ENCODE peak calls at places on chromosome 16, in five cellular contexts. One of them, this sample, is unnamed.

GRCh38 chr16:68991075-68991474 is 114.4 kb upstream of the HAS3 start:
- DNase-seq in AML-193: no peak
- DNase-seq in effector memory CD4-positive, alpha-beta T cell: no peak
- DNase-seq in LHCN-M2: no peak
- DNase-seq in NCI-H460: no peak
- DNase-seq in this sample: no peak

GRCh38 chr16:57800213-57801097 is 1.8 kb downstream of the KIFC3 start:
- DNase-seq in LHCN-M2: peak; percentile 55
- DNase-seq in AML-193: no peak
- DNase-seq in NCI-H460: no peak
- DNase-seq in effector memory CD4-positive, alpha-beta T cell: no peak
- DNase-seq in this sample: no peak

GRCh38 chr16:15533386-15533785 is 99.0 kb downstream of the BMERB1 start:
- DNase-seq in effector memory CD4-positive, alpha-beta T cell: no peak
- DNase-seq in NCI-H460: no peak
- DNase-seq in AML-193: no peak
- DNase-seq in LHCN-M2: no peak
- DNase-seq in this sample: no peak

GRCh38 chr16:29852654-29853053 is 10.4 kb downstream of the CDIPT start:
- DNase-seq in LHCN-M2: no peak
- DNase-seq in effector memory CD4-positive, alpha-beta T cell: no peak
- DNase-seq in NCI-H460: no peak
- DNase-seq in AML-193: no peak
- DNase-seq in this sample: no peak

GRCh38 chr16:81277681-81278080 is 37.1 kb upstream of the GAN start:
- DNase-seq in AML-193: no peak
- DNase-seq in NCI-H460: no peak
- DNase-seq in LHCN-M2: no peak
- DNase-seq in effector memory CD4-positive, alpha-beta T cell: no peak
- DNase-seq in this sample: no peak

GRCh38 chr16:2846511-2847310 is 11.3 kb downstream of the PRSS22 start:
- DNase-seq in NCI-H460: no peak
- DNase-seq in LHCN-M2: peak; percentile 63
- DNase-seq in effector memory CD4-positive, alpha-beta T cell: no peak
- DNase-seq in AML-193: no peak
- DNase-seq in this sample: no peak

GRCh38 chr16:58020628-58021521 is 4.7 kb upstream of the MMP15 start:
- DNase-seq in AML-193: no peak
- DNase-seq in effector memory CD4-positive, alpha-beta T cell: peak; percentile 19
- DNase-seq in LHCN-M2: no peak
- DNase-seq in NCI-H460: peak; percentile 53
- DNase-seq in this sample: peak; percentile 66

GRCh38 chr16:31435341-31436220 is 7.0 kb downstream of the ZNF843 start:
- DNase-seq in effector memory CD4-positive, alpha-beta T cell: no peak
- DNase-seq in LHCN-M2: no peak
- DNase-seq in AML-193: no peak
- DNase-seq in NCI-H460: no peak
- DNase-seq in this sample: no peak

GRCh38 chr16:1929578-1930337 is 11.5 kb upstream of the HS3ST6 start:
- DNase-seq in AML-193: peak; percentile 76
- DNase-seq in effector memory CD4-positive, alpha-beta T cell: peak; percentile 78
- DNase-seq in LHCN-M2: peak; percentile 68
- DNase-seq in NCI-H460: peak; percentile 81
- DNase-seq in this sample: peak; percentile 87

GRCh38 chr16:85309656-85310587 is 197.7 kb upstream of the CIBAR2 start:
- DNase-seq in LHCN-M2: peak; percentile 84
- DNase-seq in effector memory CD4-positive, alpha-beta T cell: no peak
- DNase-seq in AML-193: peak; percentile 79
- DNase-seq in NCI-H460: no peak
- DNase-seq in this sample: no peak

GRCh38 chr16:14628806-14629611 is 1.1 kb downstream of the PARN start:
- DNase-seq in LHCN-M2: no peak
- DNase-seq in AML-193: no peak
- DNase-seq in NCI-H460: no peak
- DNase-seq in effector memory CD4-positive, alpha-beta T cell: no peak
- DNase-seq in this sample: no peak

GRCh38 chr16:85563515-85564276 is 49.4 kb upstream of the GSE1 start:
- DNase-seq in effector memory CD4-positive, alpha-beta T cell: no peak
- DNase-seq in AML-193: no peak
- DNase-seq in LHCN-M2: peak; percentile 66
- DNase-seq in NCI-H460: peak; percentile 24
- DNase-seq in this sample: no peak

GRCh38 chr16:1790611-1791255 is 2.8 kb downstream of the IGFALS start:
- DNase-seq in NCI-H460: no peak
- DNase-seq in LHCN-M2: no peak
- DNase-seq in AML-193: no peak
- DNase-seq in effector memory CD4-positive, alpha-beta T cell: no peak
- DNase-seq in this sample: no peak

GRCh38 chr16:81879625-81880024 is 100.5 kb downstream of the PLCG2 start:
- DNase-seq in AML-193: peak; percentile 36
- DNase-seq in LHCN-M2: no peak
- DNase-seq in effector memory CD4-positive, alpha-beta T cell: no peak
- DNase-seq in NCI-H460: no peak
- DNase-seq in this sample: no peak

GRCh38 chr16:25045696-25046381 is 30.7 kb upstream of the ARHGAP17 start:
- DNase-seq in NCI-H460: peak; percentile 50
- DNase-seq in AML-193: no peak
- DNase-seq in effector memory CD4-positive, alpha-beta T cell: no peak
- DNase-seq in LHCN-M2: peak; percentile 66
- DNase-seq in this sample: no peak

GRCh38 chr16:81551141-81551808 is 106.7 kb downstream of the CMIP start:
- DNase-seq in NCI-H460: no peak
- DNase-seq in AML-193: peak; percentile 28
- DNase-seq in LHCN-M2: peak; percentile 8
- DNase-seq in effector memory CD4-positive, alpha-beta T cell: no peak
- DNase-seq in this sample: no peak

GRCh38 chr16:15607700-15608396 is 35.1 kb downstream of the MARF1 start:
- DNase-seq in AML-193: no peak
- DNase-seq in NCI-H460: peak; percentile 55
- DNase-seq in LHCN-M2: peak; percentile 74
- DNase-seq in effector memory CD4-positive, alpha-beta T cell: no peak
- DNase-seq in this sample: no peak

GRCh38 chr16:86914850-86915717 is 336.7 kb downstream of the FOXL1 start:
- DNase-seq in effector memory CD4-positive, alpha-beta T cell: no peak
- DNase-seq in AML-193: no peak
- DNase-seq in LHCN-M2: no peak
- DNase-seq in NCI-H460: no peak
- DNase-seq in this sample: no peak

GRCh38 chr16:14470788-14471187 is 159.3 kb downstream of the PARN start:
- DNase-seq in NCI-H460: no peak
- DNase-seq in LHCN-M2: no peak
- DNase-seq in AML-193: no peak
- DNase-seq in effector memory CD4-positive, alpha-beta T cell: no peak
- DNase-seq in this sample: no peak

GRCh38 chr16:26169451-26169850 is 477.7 kb downstream of the HS3ST4 start:
- DNase-seq in LHCN-M2: no peak
- DNase-seq in effector memory CD4-positive, alpha-beta T cell: no peak
- DNase-seq in NCI-H460: no peak
- DNase-seq in AML-193: no peak
- DNase-seq in this sample: no peak

GRCh38 chr16:8583199-8583598 is 7.1 kb downstream of the TMEM114 start:
- DNase-seq in NCI-H460: no peak
- DNase-seq in LHCN-M2: no peak
- DNase-seq in effector memory CD4-positive, alpha-beta T cell: no peak
- DNase-seq in AML-193: no peak
- DNase-seq in this sample: no peak

GRCh38 chr16:19817122-19817521 is 67.5 kb downstream of the GPRC5B start:
- DNase-seq in effector memory CD4-positive, alpha-beta T cell: no peak
- DNase-seq in LHCN-M2: no peak
- DNase-seq in NCI-H460: no peak
- DNase-seq in AML-193: no peak
- DNase-seq in this sample: no peak

GRCh38 chr16:70481929-70482536 is 27.6 kb downstream of the FCSK start:
- DNase-seq in LHCN-M2: peak; percentile 40
- DNase-seq in NCI-H460: no peak
- DNase-seq in effector memory CD4-positive, alpha-beta T cell: no peak
- DNase-seq in AML-193: no peak
- DNase-seq in this sample: no peak

GRCh38 chr16:67101683-67102082 is 8.1 kb upstream of the PHAF1 start:
- DNase-seq in LHCN-M2: peak; percentile 39
- DNase-seq in AML-193: no peak
- DNase-seq in effector memory CD4-positive, alpha-beta T cell: no peak
- DNase-seq in NCI-H460: no peak
- DNase-seq in this sample: no peak

GRCh38 chr16:89478576-89479221 is 11.7 kb downstream of the ANKRD11 start:
- DNase-seq in NCI-H460: no peak
- DNase-seq in LHCN-M2: peak; percentile 51
- DNase-seq in effector memory CD4-positive, alpha-beta T cell: no peak
- DNase-seq in AML-193: no peak
- DNase-seq in this sample: no peak

GRCh38 chr16:81140930-81141780 is 45.0 kb upstream of the GCSH start:
- DNase-seq in NCI-H460: peak; percentile 23
- DNase-seq in LHCN-M2: no peak
- DNase-seq in effector memory CD4-positive, alpha-beta T cell: no peak
- DNase-seq in AML-193: no peak
- DNase-seq in this sample: no peak

GRCh38 chr16:23876256-23876896 is 40.6 kb downstream of the PRKCB start:
- DNase-seq in LHCN-M2: no peak
- DNase-seq in AML-193: no peak
- DNase-seq in NCI-H460: no peak
- DNase-seq in effector memory CD4-positive, alpha-beta T cell: no peak
- DNase-seq in this sample: no peak

GRCh38 chr16:87107221-87107620 is 210.0 kb downstream of the C16orf95 start:
- DNase-seq in AML-193: no peak
- DNase-seq in LHCN-M2: no peak
- DNase-seq in effector memory CD4-positive, alpha-beta T cell: no peak
- DNase-seq in NCI-H460: no peak
- DNase-seq in this sample: no peak

GRCh38 chr16:53518550-53519416 is 15.8 kb upstream of the AKTIP start:
- DNase-seq in NCI-H460: no peak
- DNase-seq in effector memory CD4-positive, alpha-beta T cell: peak; percentile 68
- DNase-seq in LHCN-M2: no peak
- DNase-seq in AML-193: peak; percentile 41
- DNase-seq in this sample: peak; percentile 38

GRCh38 chr16:66434619-66435430 is 7.7 kb downstream of the BEAN1 start:
- DNase-seq in AML-193: no peak
- DNase-seq in effector memory CD4-positive, alpha-beta T cell: no peak
- DNase-seq in NCI-H460: no peak
- DNase-seq in LHCN-M2: no peak
- DNase-seq in this sample: no peak

GRCh38 chr16:11833951-11834695 is 17.2 kb downstream of the RSL1D1 start:
- DNase-seq in effector memory CD4-positive, alpha-beta T cell: no peak
- DNase-seq in LHCN-M2: peak; percentile 78
- DNase-seq in NCI-H460: peak; percentile 60
- DNase-seq in AML-193: peak; percentile 80
- DNase-seq in this sample: peak; percentile 13

GRCh38 chr16:61885343-61885742 is 150.9 kb downstream of the CDH8 start:
- DNase-seq in NCI-H460: no peak
- DNase-seq in LHCN-M2: no peak
- DNase-seq in AML-193: no peak
- DNase-seq in effector memory CD4-positive, alpha-beta T cell: no peak
- DNase-seq in this sample: no peak

GRCh38 chr16:9040766-9041430 is 50.5 kb upstream of the HAPSTR1 start:
- DNase-seq in NCI-H460: no peak
- DNase-seq in AML-193: no peak
- DNase-seq in effector memory CD4-positive, alpha-beta T cell: no peak
- DNase-seq in LHCN-M2: no peak
- DNase-seq in this sample: no peak

GRCh38 chr16:9797306-9797705 is 384.9 kb downstream of the GRIN2A start:
- DNase-seq in NCI-H460: no peak
- DNase-seq in effector memory CD4-positive, alpha-beta T cell: no peak
- DNase-seq in LHCN-M2: peak; percentile 48
- DNase-seq in AML-193: no peak
- DNase-seq in this sample: no peak

This sample was measured in T-helper 2 cell.